ENCODE peak calls at places on chromosomes 2 and 18, in ten cellular contexts. One of them, this sample, is unnamed.

GRCh38 chr2:206230060-206230890 is 44.2 kb upstream of the ZDBF2 start:
- DNase-seq in ovary: no peak
- DNase-seq in BE2C: peak
- DNase-seq in gastrocnemius medialis: no peak
- DNase-seq in epithelial cell of esophagus: peak
- DNase-seq in HFFc6: peak
- DNase-seq in AG04450: no peak
- DNase-seq in lower lobe of right lung: no peak
- DNase-seq in CD4-positive, alpha-beta T cell: no peak
- DNase-seq in HepG2: no peak
- DNase-seq in this sample: peak

GRCh38 chr18:73164430-73164829 is 296.6 kb upstream of the NETO1 start:
- DNase-seq in BE2C: peak
- DNase-seq in HFFc6: no peak
- DNase-seq in CD4-positive, alpha-beta T cell: no peak
- DNase-seq in gastrocnemius medialis: no peak
- DNase-seq in HepG2: no peak
- DNase-seq in AG04450: no peak
- DNase-seq in epithelial cell of esophagus: no peak
- DNase-seq in ovary: no peak
- DNase-seq in lower lobe of right lung: no peak
- DNase-seq in this sample: no peak

GRCh38 chr18:46424898-46425297 is 232.1 kb downstream of the LOXHD1 start:
- DNase-seq in HepG2: no peak
- DNase-seq in HFFc6: no peak
- DNase-seq in gastrocnemius medialis: no peak
- DNase-seq in AG04450: no peak
- DNase-seq in CD4-positive, alpha-beta T cell: no peak
- DNase-seq in BE2C: no peak
- DNase-seq in lower lobe of right lung: no peak
- DNase-seq in epithelial cell of esophagus: peak
- DNase-seq in ovary: no peak
- DNase-seq in this sample: peak

GRCh38 chr2:58535182-58535581 is 294.1 kb upstream of the FANCL start:
- DNase-seq in lower lobe of right lung: no peak
- DNase-seq in HepG2: no peak
- DNase-seq in BE2C: no peak
- DNase-seq in gastrocnemius medialis: no peak
- DNase-seq in HFFc6: no peak
- DNase-seq in epithelial cell of esophagus: no peak
- DNase-seq in AG04450: no peak
- DNase-seq in ovary: no peak
- DNase-seq in CD4-positive, alpha-beta T cell: no peak
- DNase-seq in this sample: no peak

GRCh38 chr2:219695145-219695544 is 67.7 kb downstream of the SLC4A3 start:
- DNase-seq in gastrocnemius medialis: no peak
- DNase-seq in HFFc6: no peak
- DNase-seq in epithelial cell of esophagus: no peak
- DNase-seq in ovary: no peak
- DNase-seq in CD4-positive, alpha-beta T cell: no peak
- DNase-seq in lower lobe of right lung: no peak
- DNase-seq in BE2C: no peak
- DNase-seq in HepG2: no peak
- DNase-seq in AG04450: no peak
- DNase-seq in this sample: no peak

GRCh38 chr2:31037058-31037457 is 101.2 kb downstream of the GALNT14 start:
- DNase-seq in epithelial cell of esophagus: no peak
- DNase-seq in lower lobe of right lung: no peak
- DNase-seq in ovary: no peak
- DNase-seq in AG04450: no peak
- DNase-seq in BE2C: no peak
- DNase-seq in gastrocnemius medialis: no peak
- DNase-seq in HFFc6: no peak
- DNase-seq in HepG2: no peak
- DNase-seq in CD4-positive, alpha-beta T cell: no peak
- DNase-seq in this sample: no peak

GRCh38 chr2:112827786-112828185 is 8.8 kb downstream of the IL1B start:
- DNase-seq in ovary: no peak
- DNase-seq in lower lobe of right lung: no peak
- DNase-seq in BE2C: no peak
- DNase-seq in CD4-positive, alpha-beta T cell: no peak
- DNase-seq in gastrocnemius medialis: no peak
- DNase-seq in HepG2: no peak
- DNase-seq in AG04450: no peak
- DNase-seq in HFFc6: no peak
- DNase-seq in epithelial cell of esophagus: peak
- DNase-seq in this sample: no peak

GRCh38 chr2:227460833-227461232 is 11.1 kb upstream of the AGFG1 start:
- DNase-seq in lower lobe of right lung: no peak
- DNase-seq in epithelial cell of esophagus: no peak
- DNase-seq in ovary: no peak
- DNase-seq in HepG2: no peak
- DNase-seq in AG04450: no peak
- DNase-seq in CD4-positive, alpha-beta T cell: no peak
- DNase-seq in BE2C: no peak
- DNase-seq in gastrocnemius medialis: no peak
- DNase-seq in HFFc6: peak
- DNase-seq in this sample: no peak

GRCh38 chr2:100969998-100970397 is 32.1 kb upstream of the RPL31 start:
- DNase-seq in HFFc6: no peak
- DNase-seq in HepG2: no peak
- DNase-seq in CD4-positive, alpha-beta T cell: no peak
- DNase-seq in AG04450: no peak
- DNase-seq in gastrocnemius medialis: no peak
- DNase-seq in epithelial cell of esophagus: no peak
- DNase-seq in lower lobe of right lung: no peak
- DNase-seq in ovary: no peak
- DNase-seq in BE2C: no peak
- DNase-seq in this sample: no peak

GRCh38 chr2:148554459-148555247 is 89.9 kb upstream of the EPC2 start:
- DNase-seq in ovary: no peak
- DNase-seq in BE2C: no peak
- DNase-seq in CD4-positive, alpha-beta T cell: no peak
- DNase-seq in gastrocnemius medialis: no peak
- DNase-seq in HFFc6: peak
- DNase-seq in lower lobe of right lung: no peak
- DNase-seq in HepG2: no peak
- DNase-seq in AG04450: no peak
- DNase-seq in epithelial cell of esophagus: peak
- DNase-seq in this sample: no peak

GRCh38 chr2:148560501-148560900 is 84.0 kb upstream of the EPC2 start:
- DNase-seq in AG04450: no peak
- DNase-seq in ovary: no peak
- DNase-seq in BE2C: no peak
- DNase-seq in HepG2: no peak
- DNase-seq in lower lobe of right lung: no peak
- DNase-seq in HFFc6: no peak
- DNase-seq in gastrocnemius medialis: no peak
- DNase-seq in epithelial cell of esophagus: no peak
- DNase-seq in CD4-positive, alpha-beta T cell: no peak
- DNase-seq in this sample: no peak

GRCh38 chr2:148555622-148556294 is 88.8 kb upstream of the EPC2 start:
- DNase-seq in gastrocnemius medialis: no peak
- DNase-seq in ovary: no peak
- DNase-seq in HFFc6: no peak
- DNase-seq in epithelial cell of esophagus: no peak
- DNase-seq in BE2C: no peak
- DNase-seq in CD4-positive, alpha-beta T cell: no peak
- DNase-seq in lower lobe of right lung: no peak
- DNase-seq in HepG2: no peak
- DNase-seq in AG04450: no peak
- DNase-seq in this sample: no peak

GRCh38 chr2:148561389-148561788 is 83.2 kb upstream of the EPC2 start:
- DNase-seq in HFFc6: no peak
- DNase-seq in lower lobe of right lung: no peak
- DNase-seq in BE2C: no peak
- DNase-seq in HepG2: no peak
- DNase-seq in AG04450: no peak
- DNase-seq in ovary: no peak
- DNase-seq in epithelial cell of esophagus: no peak
- DNase-seq in gastrocnemius medialis: no peak
- DNase-seq in CD4-positive, alpha-beta T cell: no peak
- DNase-seq in this sample: no peak

DNA sequence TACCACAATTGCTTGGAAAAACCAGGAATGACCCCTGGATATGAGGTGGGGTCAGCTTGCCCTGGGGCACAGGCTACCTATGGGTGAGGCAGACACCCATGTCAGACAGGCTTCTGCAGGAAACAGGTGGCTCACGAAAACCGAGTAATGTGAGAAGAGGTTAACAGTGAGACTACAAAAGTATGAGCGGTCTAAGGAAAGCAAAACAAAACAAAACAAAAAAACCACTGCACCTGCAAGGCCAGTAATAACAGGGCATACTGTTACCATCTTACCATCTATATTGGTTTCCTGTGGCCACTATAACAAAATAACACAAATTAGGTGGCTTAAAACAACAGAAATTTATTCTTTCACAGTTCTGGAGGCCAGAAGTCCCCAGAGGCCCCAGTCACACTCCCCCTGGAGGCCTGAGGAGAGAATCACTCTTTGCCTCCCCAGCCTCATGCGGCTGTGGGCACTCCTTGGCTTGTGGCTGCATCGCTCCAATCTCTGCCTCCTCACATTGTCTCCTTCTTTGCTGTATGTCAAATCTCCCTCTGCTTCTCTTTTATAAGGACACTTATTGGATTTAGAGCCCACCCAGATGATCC is 86.6 kb upstream of the EPC2 start:
- DNase-seq in HepG2: no peak
- DNase-seq in gastrocnemius medialis: no peak
- DNase-seq in BE2C: no peak
- DNase-seq in epithelial cell of esophagus: no peak
- DNase-seq in CD4-positive, alpha-beta T cell: no peak
- DNase-seq in AG04450: no peak
- DNase-seq in ovary: no peak
- DNase-seq in HFFc6: no peak
- DNase-seq in lower lobe of right lung: no peak
- DNase-seq in this sample: peak
- TF ChIP-seq CTCF in HepG2: no peak
- TF ChIP-seq CTCF in gastrocnemius medialis: no peak
- TF ChIP-seq CTCF in BE2C: peak
- TF ChIP-seq CTCF in epithelial cell of esophagus: no peak
- TF ChIP-seq CTCF in CD4-positive, alpha-beta T cell: no peak
- TF ChIP-seq CTCF in AG04450: peak
- TF ChIP-seq CTCF in ovary: no peak
- TF ChIP-seq CTCF in HFFc6: peak
- TF ChIP-seq CTCF in lower lobe of right lung: no peak
- TF ChIP-seq CTCF in this sample: no peak

GRCh38 chr2:98579926-98580325 is 28.4 kb downstream of the COA5 start:
- DNase-seq in HFFc6: no peak
- DNase-seq in ovary: no peak
- DNase-seq in gastrocnemius medialis: no peak
- DNase-seq in BE2C: no peak
- DNase-seq in CD4-positive, alpha-beta T cell: no peak
- DNase-seq in HepG2: no peak
- DNase-seq in epithelial cell of esophagus: no peak
- DNase-seq in lower lobe of right lung: no peak
- DNase-seq in AG04450: no peak
- DNase-seq in this sample: no peak

GRCh38 chr2:98580656-98581284 is 27.5 kb downstream of the COA5 start:
- DNase-seq in HepG2: no peak
- DNase-seq in CD4-positive, alpha-beta T cell: no peak
- DNase-seq in ovary: no peak
- DNase-seq in epithelial cell of esophagus: no peak
- DNase-seq in AG04450: no peak
- DNase-seq in gastrocnemius medialis: no peak
- DNase-seq in HFFc6: no peak
- DNase-seq in BE2C: no peak
- DNase-seq in lower lobe of right lung: no peak
- DNase-seq in this sample: no peak

GRCh38 chr2:98578231-98578630 is 30.1 kb downstream of the COA5 start:
- DNase-seq in HFFc6: no peak
- DNase-seq in lower lobe of right lung: no peak
- DNase-seq in gastrocnemius medialis: no peak
- DNase-seq in ovary: no peak
- DNase-seq in epithelial cell of esophagus: no peak
- DNase-seq in BE2C: no peak
- DNase-seq in CD4-positive, alpha-beta T cell: no peak
- DNase-seq in AG04450: no peak
- DNase-seq in HepG2: no peak
- DNase-seq in this sample: no peak

GRCh38 chr2:98576666-98577312 is 31.5 kb downstream of the COA5 start:
- DNase-seq in CD4-positive, alpha-beta T cell: no peak
- DNase-seq in HFFc6: no peak
- DNase-seq in ovary: no peak
- DNase-seq in BE2C: no peak
- DNase-seq in gastrocnemius medialis: no peak
- DNase-seq in HepG2: no peak
- DNase-seq in lower lobe of right lung: no peak
- DNase-seq in epithelial cell of esophagus: no peak
- DNase-seq in AG04450: no peak
- DNase-seq in this sample: no peak

GRCh38 chr2:98577313-98577712 is 31.0 kb downstream of the COA5 start:
- DNase-seq in lower lobe of right lung: no peak
- DNase-seq in AG04450: no peak
- DNase-seq in HFFc6: no peak
- DNase-seq in HepG2: no peak
- DNase-seq in gastrocnemius medialis: no peak
- DNase-seq in epithelial cell of esophagus: no peak
- DNase-seq in BE2C: no peak
- DNase-seq in ovary: no peak
- DNase-seq in CD4-positive, alpha-beta T cell: no peak
- DNase-seq in this sample: no peak
- TF ChIP-seq CTCF in lower lobe of right lung: no peak
- TF ChIP-seq CTCF in AG04450: peak
- TF ChIP-seq CTCF in HFFc6: peak
- TF ChIP-seq CTCF in HepG2: no peak
- TF ChIP-seq CTCF in gastrocnemius medialis: no peak
- TF ChIP-seq CTCF in epithelial cell of esophagus: no peak
- TF ChIP-seq CTCF in BE2C: peak
- TF ChIP-seq CTCF in ovary: no peak
- TF ChIP-seq CTCF in CD4-positive, alpha-beta T cell: no peak
- TF ChIP-seq CTCF in this sample: no peak

DNA sequence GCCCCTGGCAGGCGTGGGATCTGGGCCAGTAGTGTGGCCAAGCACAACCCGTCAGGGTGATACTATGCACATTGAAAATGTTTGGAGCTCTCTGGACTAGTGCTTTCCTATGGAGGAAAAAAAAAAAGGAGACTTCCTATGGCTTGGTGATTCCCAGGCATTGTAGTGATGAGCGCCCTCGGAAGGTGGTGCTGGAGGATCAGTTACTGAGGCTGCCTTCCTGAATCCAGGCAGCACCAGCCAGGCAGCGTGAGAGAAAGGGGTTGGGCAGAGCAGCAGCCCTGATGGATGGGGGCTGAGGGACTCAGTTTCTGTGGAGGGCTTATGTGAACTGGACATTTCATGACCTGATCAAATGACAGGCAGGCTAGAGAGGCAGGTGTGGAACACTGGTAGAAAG is 70.9 kb downstream of the CHRNA1 start:
- DNase-seq in lower lobe of right lung: no peak
- DNase-seq in AG04450: no peak
- DNase-seq in gastrocnemius medialis: no peak
- DNase-seq in CD4-positive, alpha-beta T cell: no peak
- DNase-seq in HFFc6: no peak
- DNase-seq in ovary: no peak
- DNase-seq in epithelial cell of esophagus: no peak
- DNase-seq in BE2C: no peak
- DNase-seq in HepG2: no peak
- DNase-seq in this sample: no peak
- TF ChIP-seq CTCF in lower lobe of right lung: no peak
- TF ChIP-seq CTCF in AG04450: no peak
- TF ChIP-seq CTCF in gastrocnemius medialis: no peak
- TF ChIP-seq CTCF in CD4-positive, alpha-beta T cell: no peak
- TF ChIP-seq CTCF in HFFc6: no peak
- TF ChIP-seq CTCF in ovary: no peak
- TF ChIP-seq CTCF in epithelial cell of esophagus: no peak
- TF ChIP-seq CTCF in BE2C: no peak
- TF ChIP-seq CTCF in HepG2: no peak
- TF ChIP-seq CTCF in this sample: no peak

GRCh38 chr2:10028988-10029874 is 14.1 kb upstream of the KLF11 start:
- DNase-seq in gastrocnemius medialis: peak
- DNase-seq in CD4-positive, alpha-beta T cell: peak
- DNase-seq in HFFc6: no peak
- DNase-seq in lower lobe of right lung: peak
- DNase-seq in epithelial cell of esophagus: peak
- DNase-seq in BE2C: no peak
- DNase-seq in HepG2: no peak
- DNase-seq in ovary: no peak
- DNase-seq in AG04450: no peak
- DNase-seq in this sample: no peak
- TF ChIP-seq CTCF in gastrocnemius medialis: no peak
- TF ChIP-seq CTCF in CD4-positive, alpha-beta T cell: no peak
- TF ChIP-seq CTCF in HFFc6: no peak
- TF ChIP-seq CTCF in lower lobe of right lung: no peak
- TF ChIP-seq CTCF in epithelial cell of esophagus: no peak
- TF ChIP-seq CTCF in BE2C: no peak
- TF ChIP-seq CTCF in HepG2: peak
- TF ChIP-seq CTCF in ovary: no peak
- TF ChIP-seq CTCF in AG04450: no peak
- TF ChIP-seq CTCF in this sample: no peak